ENCODE peak calls at places on chromosome 11, in four cellular contexts. One of them, this sample, is unnamed.

GRCh38 chr11:125188021-125188420 is 23.5 kb downstream of the PKNOX2 start:
- DNase-seq in neuronal stem cell: no peak
- DNase-seq in trophoblast cell: no peak
- DNase-seq in IMR-90: peak
- DNase-seq in this sample: no peak

GRCh38 chr11:6505577-6506240 is 8.6 kb downstream of the DNHD1 start:
- DNase-seq in IMR-90: peak
- DNase-seq in trophoblast cell: peak
- DNase-seq in neuronal stem cell: no peak
- DNase-seq in this sample: no peak

GRCh38 chr11:12246169-12246568 is 131.2 kb upstream of the PARVA start:
- DNase-seq in trophoblast cell: no peak
- DNase-seq in IMR-90: no peak
- DNase-seq in neuronal stem cell: no peak
- DNase-seq in this sample: no peak

GRCh38 chr11:94678236-94678635 is 89.9 kb upstream of the AMOTL1 start:
- DNase-seq in neuronal stem cell: no peak
- DNase-seq in IMR-90: no peak
- DNase-seq in trophoblast cell: peak
- DNase-seq in this sample: no peak

GRCh38 chr11:3115321-3115720 is 49.8 kb downstream of the OSBPL5 start:
- DNase-seq in neuronal stem cell: no peak
- DNase-seq in trophoblast cell: no peak
- DNase-seq in IMR-90: no peak
- DNase-seq in this sample: no peak

GRCh38 chr11:126405906-126406305 is 50.4 kb downstream of the ST3GAL4 start:
- DNase-seq in IMR-90: no peak
- DNase-seq in neuronal stem cell: no peak
- DNase-seq in trophoblast cell: peak
- DNase-seq in this sample: no peak

GRCh38 chr11:35066783-35067476 is 72.0 kb upstream of the CD44 start:
- DNase-seq in IMR-90: no peak
- DNase-seq in neuronal stem cell: no peak
- DNase-seq in trophoblast cell: no peak
- DNase-seq in this sample: no peak

GRCh38 chr11:128039140-128040021 is 548.0 kb downstream of the ETS1 start:
- DNase-seq in IMR-90: peak
- DNase-seq in trophoblast cell: peak
- DNase-seq in neuronal stem cell: no peak
- DNase-seq in this sample: no peak

GRCh38 chr11:104625246-104625645 is 273.0 kb downstream of the CASP12 start:
- DNase-seq in neuronal stem cell: no peak
- DNase-seq in trophoblast cell: no peak
- DNase-seq in IMR-90: peak
- DNase-seq in this sample: no peak

GRCh38 chr11:3911908-3912505 is 56.5 kb downstream of the STIM1 start:
- DNase-seq in trophoblast cell: no peak
- DNase-seq in IMR-90: no peak
- DNase-seq in neuronal stem cell: no peak
- DNase-seq in this sample: no peak

GRCh38 chr11:66118847-66119246 is 48.8 kb downstream of the PACS1 start:
- DNase-seq in trophoblast cell: no peak
- DNase-seq in IMR-90: no peak
- DNase-seq in neuronal stem cell: no peak
- DNase-seq in this sample: no peak

GRCh38 chr11:38900156-38900679 is 2302.2 kb upstream of the RAG2 start:
- DNase-seq in neuronal stem cell: no peak
- DNase-seq in IMR-90: no peak
- DNase-seq in trophoblast cell: no peak
- DNase-seq in this sample: peak

GRCh38 chr11:35183526-35183925 is 44.6 kb downstream of the CD44 start:
- DNase-seq in trophoblast cell: no peak
- DNase-seq in IMR-90: no peak
- DNase-seq in neuronal stem cell: no peak
- DNase-seq in this sample: no peak

GRCh38 chr11:104365676-104366075 is 201.7 kb upstream of the PDGFD start:
- DNase-seq in IMR-90: no peak
- DNase-seq in trophoblast cell: no peak
- DNase-seq in neuronal stem cell: no peak
- DNase-seq in this sample: no peak

GRCh38 chr11:78420796-78421209 is 3.2 kb upstream of the GAB2 start:
- DNase-seq in neuronal stem cell: no peak
- DNase-seq in trophoblast cell: peak
- DNase-seq in IMR-90: peak
- DNase-seq in this sample: no peak

GRCh38 chr11:69333906-69334305 is 40.0 kb downstream of the MYEOV start:
- DNase-seq in trophoblast cell: no peak
- DNase-seq in neuronal stem cell: no peak
- DNase-seq in IMR-90: peak
- DNase-seq in this sample: no peak

GRCh38 chr11:19359425-19360000 is 118.8 kb upstream of the E2F8 start:
- DNase-seq in IMR-90: peak
- DNase-seq in neuronal stem cell: peak
- DNase-seq in trophoblast cell: peak
- DNase-seq in this sample: no peak

GRCh38 chr11:9573775-9574555 is 495 bp downstream of the WEE1 start:
- DNase-seq in neuronal stem cell: no peak
- DNase-seq in trophoblast cell: peak
- DNase-seq in IMR-90: no peak
- DNase-seq in this sample: no peak

GRCh38 chr11:9575531-9576240 is 2.2 kb downstream of the WEE1 start:
- DNase-seq in IMR-90: no peak
- DNase-seq in trophoblast cell: peak
- DNase-seq in neuronal stem cell: no peak
- DNase-seq in this sample: no peak

GRCh38 chr11:9573054-9573774 is at the start of gene WEE1:
- DNase-seq in trophoblast cell: peak
- DNase-seq in neuronal stem cell: peak
- DNase-seq in IMR-90: peak
- DNase-seq in this sample: peak

GRCh38 chr11:9574556-9574805 is 1.0 kb downstream of the WEE1 start:
- DNase-seq in neuronal stem cell: no peak
- DNase-seq in IMR-90: no peak
- DNase-seq in trophoblast cell: no peak
- DNase-seq in this sample: no peak

DNA sequence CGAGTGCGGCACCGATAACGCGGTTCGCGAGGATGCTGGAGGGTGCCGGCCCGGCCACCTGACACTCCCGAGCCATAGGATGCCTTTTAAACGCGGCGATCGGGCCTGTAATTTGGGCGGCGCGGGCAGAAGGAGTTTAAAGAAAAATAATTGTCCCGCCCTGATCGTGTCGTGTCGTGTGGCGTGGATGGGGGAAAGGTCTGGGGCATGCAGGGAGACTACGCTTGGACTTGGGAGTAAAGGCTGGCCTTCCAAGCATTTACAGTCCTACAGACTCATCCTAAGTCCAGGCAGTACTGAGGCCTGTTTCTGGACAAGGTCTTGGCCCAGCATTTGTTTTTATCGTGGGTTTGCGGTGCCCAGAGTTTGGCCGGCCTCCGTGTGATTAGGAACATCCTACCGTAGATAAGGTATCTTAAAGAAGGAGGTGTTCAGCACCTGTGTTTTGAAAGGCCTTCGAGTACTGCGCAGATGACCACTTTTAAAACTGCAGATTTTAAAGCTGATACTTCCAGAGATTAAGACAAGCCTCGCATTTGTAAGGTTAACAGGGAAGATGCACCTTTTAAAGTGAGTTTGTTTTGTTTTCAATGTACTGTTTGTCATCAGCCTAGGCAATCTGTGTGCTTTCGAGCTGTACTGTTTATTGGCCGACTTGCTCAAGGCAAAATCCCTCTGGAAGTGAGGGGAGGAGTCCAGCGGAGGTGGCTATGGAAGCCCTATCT is 1.5 kb downstream of the WEE1 start:
- DNase-seq in trophoblast cell: peak
- DNase-seq in neuronal stem cell: no peak
- DNase-seq in IMR-90: peak
- DNase-seq in this sample: peak
- H2AFZ ChIP-seq in trophoblast cell: peak
- H2AFZ ChIP-seq in neuronal stem cell: peak
- H2AFZ ChIP-seq in IMR-90: peak
- H2AFZ ChIP-seq in this sample: no peak

GRCh38 chr11:118522571-118523072 is 4.7 kb upstream of the TTC36 start:
- DNase-seq in trophoblast cell: peak
- DNase-seq in neuronal stem cell: no peak
- DNase-seq in IMR-90: peak
- DNase-seq in this sample: peak

GRCh38 chr11:118521892-118522311 is 5.4 kb upstream of the TTC36 start:
- DNase-seq in IMR-90: no peak
- DNase-seq in neuronal stem cell: no peak
- DNase-seq in trophoblast cell: no peak
- DNase-seq in this sample: no peak

GRCh38 chr11:118524757-118525465 is 2.4 kb upstream of the TTC36 start:
- DNase-seq in IMR-90: no peak
- DNase-seq in neuronal stem cell: no peak
- DNase-seq in trophoblast cell: no peak
- DNase-seq in this sample: no peak

GRCh38 chr11:118526688-118527087 is 586 bp upstream of the TTC36 start:
- DNase-seq in neuronal stem cell: no peak
- DNase-seq in trophoblast cell: no peak
- DNase-seq in IMR-90: no peak
- DNase-seq in this sample: no peak

DNA sequence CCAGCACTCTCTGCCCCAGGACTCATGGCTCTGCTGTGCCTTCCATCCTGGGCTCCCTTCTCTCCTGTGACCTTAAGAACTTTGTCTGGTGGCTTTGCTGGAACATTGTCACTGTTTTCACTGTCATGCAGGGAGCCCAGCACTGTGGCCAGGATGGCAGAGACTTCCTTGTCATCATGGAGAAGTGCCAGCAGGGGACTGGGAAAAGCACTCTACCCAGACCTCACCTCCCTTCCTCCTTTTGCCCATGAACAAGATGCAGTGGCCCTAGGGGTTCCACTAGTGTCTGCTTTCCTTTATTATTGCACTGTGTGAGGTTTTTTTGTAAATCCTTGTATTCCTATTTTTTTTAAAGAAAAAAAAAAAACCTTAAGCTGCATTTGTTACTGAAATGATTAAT is 2.9 kb upstream of the TTC36 start:
- DNase-seq in IMR-90: no peak
- DNase-seq in trophoblast cell: no peak
- DNase-seq in neuronal stem cell: no peak
- DNase-seq in this sample: no peak
- H3K4ac ChIP-seq in IMR-90: no peak
- H3K4ac ChIP-seq in trophoblast cell: no peak
- H3K4ac ChIP-seq in neuronal stem cell: no peak
- H3K4ac ChIP-seq in this sample: no peak

GRCh38 chr11:86193297-86194095 is 51.1 kb upstream of the EED start:
- DNase-seq in trophoblast cell: peak
- DNase-seq in neuronal stem cell: peak
- DNase-seq in IMR-90: peak
- DNase-seq in this sample: peak

GRCh38 chr11:86196291-86196690 is 48.3 kb upstream of the EED start:
- DNase-seq in trophoblast cell: no peak
- DNase-seq in IMR-90: no peak
- DNase-seq in neuronal stem cell: no peak
- DNase-seq in this sample: no peak

GRCh38 chr11:86191874-86192273 is 52.7 kb upstream of the EED start:
- DNase-seq in IMR-90: no peak
- DNase-seq in neuronal stem cell: no peak
- DNase-seq in trophoblast cell: no peak
- DNase-seq in this sample: no peak

GRCh38 chr11:86194998-86195397 is 49.6 kb upstream of the EED start:
- DNase-seq in IMR-90: no peak
- DNase-seq in neuronal stem cell: no peak
- DNase-seq in trophoblast cell: no peak
- DNase-seq in this sample: no peak

GRCh38 chr11:86192858-86193257 is 51.7 kb upstream of the EED start:
- DNase-seq in IMR-90: no peak
- DNase-seq in neuronal stem cell: no peak
- DNase-seq in trophoblast cell: no peak
- DNase-seq in this sample: no peak
- H2AFZ ChIP-seq in IMR-90: no peak
- H2AFZ ChIP-seq in neuronal stem cell: peak
- H2AFZ ChIP-seq in trophoblast cell: no peak
- H2AFZ ChIP-seq in this sample: no peak

GRCh38 chr11:130964393-130964792 is 48.1 kb upstream of the SNX19 start:
- DNase-seq in neuronal stem cell: no peak
- DNase-seq in IMR-90: no peak
- DNase-seq in trophoblast cell: no peak
- DNase-seq in this sample: no peak
- H3K4ac ChIP-seq in neuronal stem cell: no peak
- H3K4ac ChIP-seq in IMR-90: no peak
- H3K4ac ChIP-seq in trophoblast cell: no peak
- H3K4ac ChIP-seq in this sample: no peak

GRCh38 chr11:119591836-119592310 is 137.1 kb downstream of the NECTIN1 start:
- DNase-seq in neuronal stem cell: no peak
- DNase-seq in IMR-90: no peak
- DNase-seq in trophoblast cell: no peak
- DNase-seq in this sample: no peak
- H2AFZ ChIP-seq in neuronal stem cell: no peak
- H2AFZ ChIP-seq in IMR-90: no peak
- H2AFZ ChIP-seq in trophoblast cell: no peak
- H2AFZ ChIP-seq in this sample: no peak